ENCODE peak calls at places on chromosomes 7 and 10, in five cellular contexts. Y is lower lobe of right lung; S is stomach; X is activated CD4-positive, CD25-positive, alpha-beta regulatory T cell; I is GM12878. P is an unnamed sample.
A peak's percentile ranks its signal among the peaks of the same experiment; 100 is the strongest.

GRCh38 chr10:44071479-44071878 is 313.4 kb downstream of the CXCL12 start:
- DNase-seq in Y (no peak), S (no peak), X (no peak), I (no peak), P (no peak)

GRCh38 chr7:151588982-151589381 is 69.3 kb upstream of the RHEB start:
- DNase-seq in Y (no peak), S (no peak), X (no peak), I (no peak), P (no peak)

GRCh38 chr10:32055478-32056135 is 618 bp downstream of the KIF5B start:
- DNase-seq in Y (peak; percentile 83), S (peak; percentile 64), X (peak; percentile 49), I (no peak), P (peak; percentile 62)

GRCh38 chr7:122676466-122676865 is 22.5 kb downstream of the RNF133 start:
- DNase-seq in Y (no peak), S (no peak), X (no peak), I (no peak), P (no peak)

GRCh38 chr7:32262315-32262714 is 192.1 kb upstream of the PDE1C start:
- DNase-seq in Y (no peak), S (no peak), X (no peak), I (no peak), P (no peak)

GRCh38 chr10:103633846-103634245 is 140.3 kb downstream of the NEURL1 start:
- DNase-seq in Y (no peak), S (no peak), X (no peak), I (no peak), P (no peak)

GRCh38 chr7:47571355-47572100 is 10.4 kb downstream of the TNS3 start:
- DNase-seq in Y (peak; percentile 83), S (peak; percentile 83), X (no peak), I (no peak), P (no peak)

GRCh38 chr7:128115326-128115820 is 84.1 kb upstream of the LRRC4 start:
- DNase-seq in Y (no peak), S (no peak), X (no peak), I (no peak), P (no peak)

GRCh38 chr10:71632200-71632820 is 87.3 kb downstream of the C10orf105 start:
- DNase-seq in Y (no peak), S (no peak), X (no peak), I (no peak), P (no peak)

GRCh38 chr7:41058986-41059741 is 643.7 kb downstream of the INHBA start:
- DNase-seq in Y (no peak), S (no peak), X (no peak), I (no peak), P (no peak)

GRCh38 chr7:80288175-80289122 is 153.8 kb downstream of the GNAI1 start:
- DNase-seq in Y (no peak), S (no peak), X (no peak), I (no peak), P (no peak)

GRCh38 chr7:36707922-36708321 is 16.4 kb downstream of the AOAH start:
- DNase-seq in Y (no peak), S (no peak), X (no peak), I (no peak), P (no peak)

GRCh38 chr10:43749145-43749576 is 100.5 kb upstream of the ZNF32 start:
- DNase-seq in Y (no peak), S (no peak), X (no peak), I (no peak), P (no peak)

GRCh38 chr7:27173412-27174076 is 576 bp downstream of the HOXA10 start:
- DNase-seq in Y (peak; percentile 48), S (peak; percentile 28), X (no peak), I (no peak), P (no peak)

GRCh38 chr7:47443049-47443448 is 138.9 kb downstream of the TNS3 start:
- DNase-seq in Y (no peak), S (no peak), X (no peak), I (no peak), P (no peak)

GRCh38 chr10:3631709-3632330 is 153.2 kb downstream of the KLF6 start:
- DNase-seq in Y (no peak), S (no peak), X (no peak), I (no peak), P (no peak)

GRCh38 chr7:25926009-25926408 is 226.0 kb upstream of the NFE2L3 start:
- DNase-seq in Y (no peak), S (peak; percentile 51), X (no peak), I (no peak), P (no peak)

GRCh38 chr7:67937717-67938191 is 941.1 kb downstream of the TYW1 start:
- DNase-seq in Y (peak; percentile 47), S (no peak), X (no peak), I (no peak), P (no peak)

GRCh38 chr10:77398558-77398957 is 239.1 kb downstream of the KCNMA1 start:
- DNase-seq in Y (no peak), S (no peak), X (no peak), I (no peak), P (no peak)

GRCh38 chr10:11104772-11105675 is 87.4 kb downstream of the CELF2 start:
- DNase-seq in Y (no peak), S (no peak), X (no peak), I (no peak), P (no peak)

GRCh38 chr7:46613116-46613515 is 692.0 kb upstream of the IGFBP3 start:
- DNase-seq in Y (no peak), S (no peak), X (no peak), I (no peak), P (no peak)

GRCh38 chr10:113487154-113487553 is 65.7 kb upstream of the HABP2 start:
- DNase-seq in Y (no peak), S (no peak), X (no peak), I (no peak), P (no peak)

GRCh38 chr7:105352018-105352612 is 36.6 kb downstream of the SRPK2 start:
- DNase-seq in Y (peak; percentile 79), S (peak; percentile 53), X (no peak), I (peak; percentile 93), P (no peak)

GRCh38 chr10:8063128-8063908 is 8.8 kb downstream of the GATA3 start:
- DNase-seq in Y (no peak), S (no peak), X (no peak), I (no peak), P (no peak)

GRCh38 chr10:52701647-52702046 is 70.9 kb downstream of the MBL2 start:
- DNase-seq in Y (no peak), S (no peak), X (no peak), I (no peak), P (no peak)

GRCh38 chr10:70162892-70163201 is 7.5 kb downstream of the SAR1A start:
- DNase-seq in Y (no peak), S (no peak), X (no peak), I (peak; percentile 43), P (no peak)

GRCh38 chr7:57425239-57425944 is 24.6 kb upstream of the ZNF716 start:
- DNase-seq in Y (no peak), S (no peak), X (no peak), I (no peak), P (no peak)

GRCh38 chr10:122301055-122301810 is 30.1 kb downstream of the BTBD16 start:
- DNase-seq in Y (no peak), S (no peak), X (no peak), I (no peak), P (no peak)

GRCh38 chr7:140059288-140060242 is 3.2 kb downstream of the PARP12 start:
- DNase-seq in Y (peak; percentile 61), S (peak; percentile 95), X (no peak), I (no peak), P (no peak)